ENCODE peak calls at places on chromosomes 11 and 22, in seven cellular contexts. One of them, this sample, is unnamed. For H3K9me3, the result is how much of the 10 kb centered on the place peaks cover.

GRCh38 chr11:35144103-35144741 is 5.3 kb downstream of the CD44 start:
- DNase-seq in GM12878: peak
- DNase-seq in ovary: no peak
- DNase-seq in tibial nerve: no peak
- DNase-seq in AG04450: peak
- DNase-seq in PC-9: peak
- DNase-seq in PC-3: peak
- DNase-seq in this sample: no peak

GRCh38 chr11:66322732-66323427 is 6.0 kb upstream of the CD248 start:
- DNase-seq in PC-3: no peak
- DNase-seq in ovary: peak
- DNase-seq in PC-9: no peak
- DNase-seq in GM12878: no peak
- DNase-seq in tibial nerve: peak
- DNase-seq in AG04450: no peak
- DNase-seq in this sample: no peak

GRCh38 chr11:100190395-100190794 is 496.7 kb upstream of the ARHGAP42 start:
- DNase-seq in PC-9: no peak
- DNase-seq in GM12878: no peak
- DNase-seq in tibial nerve: no peak
- DNase-seq in ovary: no peak
- DNase-seq in PC-3: no peak
- DNase-seq in AG04450: no peak
- DNase-seq in this sample: no peak

GRCh38 chr11:3089236-3090061 is 32.2 kb upstream of the CARS1 start:
- DNase-seq in AG04450: no peak
- DNase-seq in PC-3: no peak
- DNase-seq in ovary: no peak
- DNase-seq in tibial nerve: no peak
- DNase-seq in PC-9: no peak
- DNase-seq in GM12878: no peak
- DNase-seq in this sample: no peak

GRCh38 chr11:46977038-46977818 is 40.7 kb downstream of the CSTPP1 start:
- DNase-seq in AG04450: no peak
- DNase-seq in GM12878: no peak
- DNase-seq in PC-3: no peak
- DNase-seq in ovary: no peak
- DNase-seq in tibial nerve: no peak
- DNase-seq in PC-9: no peak
- DNase-seq in this sample: no peak

GRCh38 chr22:19663286-19663815 is 51.0 kb upstream of the SEPTIN5 start:
- DNase-seq in GM12878: no peak
- DNase-seq in ovary: peak
- DNase-seq in PC-9: peak
- DNase-seq in AG04450: peak
- DNase-seq in tibial nerve: no peak
- DNase-seq in PC-3: peak
- DNase-seq in this sample: peak

GRCh38 chr11:36030707-36031365 is 87.0 kb downstream of the LDLRAD3 start:
- DNase-seq in PC-3: no peak
- DNase-seq in tibial nerve: no peak
- DNase-seq in ovary: no peak
- DNase-seq in GM12878: no peak
- DNase-seq in PC-9: no peak
- DNase-seq in AG04450: peak
- DNase-seq in this sample: no peak

GRCh38 chr11:20283475-20283874 is 80.0 kb upstream of the HTATIP2 start:
- DNase-seq in AG04450: no peak
- DNase-seq in PC-9: no peak
- DNase-seq in GM12878: no peak
- DNase-seq in PC-3: no peak
- DNase-seq in tibial nerve: no peak
- DNase-seq in ovary: no peak
- DNase-seq in this sample: no peak

GRCh38 chr22:28884754-28885375 is 1.5 kb downstream of the ZNRF3 start:
- DNase-seq in PC-3: peak
- DNase-seq in PC-9: no peak
- DNase-seq in AG04450: no peak
- DNase-seq in ovary: no peak
- DNase-seq in tibial nerve: no peak
- DNase-seq in GM12878: no peak
- DNase-seq in this sample: peak

GRCh38 chr22:28882545-28882877 is 861 bp upstream of the ZNRF3 start:
- DNase-seq in tibial nerve: no peak
- DNase-seq in AG04450: no peak
- DNase-seq in ovary: no peak
- DNase-seq in PC-9: no peak
- DNase-seq in GM12878: no peak
- DNase-seq in PC-3: no peak
- DNase-seq in this sample: no peak

GRCh38 chr22:28883657-28883916 is 215 bp downstream of the ZNRF3 start:
- DNase-seq in ovary: no peak
- DNase-seq in PC-9: no peak
- DNase-seq in tibial nerve: no peak
- DNase-seq in GM12878: no peak
- DNase-seq in AG04450: no peak
- DNase-seq in PC-3: no peak
- DNase-seq in this sample: no peak

GRCh38 chr22:28882878-28883656 is at the start of gene ZNRF3:
- DNase-seq in tibial nerve: peak
- DNase-seq in PC-9: peak
- DNase-seq in AG04450: peak
- DNase-seq in ovary: peak
- DNase-seq in GM12878: no peak
- DNase-seq in PC-3: peak
- DNase-seq in this sample: peak

GRCh38 chr22:28883917-28884753 is 763 bp downstream of the ZNRF3 start:
- DNase-seq in PC-3: peak
- DNase-seq in PC-9: peak
- DNase-seq in AG04450: no peak
- DNase-seq in tibial nerve: no peak
- DNase-seq in ovary: peak
- DNase-seq in GM12878: no peak
- DNase-seq in this sample: peak
- TF ChIP-seq CTCF in PC-3: no peak
- TF ChIP-seq CTCF in PC-9: peak
- TF ChIP-seq CTCF in AG04450: no peak
- TF ChIP-seq CTCF in tibial nerve: no peak
- TF ChIP-seq CTCF in ovary: no peak
- TF ChIP-seq CTCF in GM12878: peak
- TF ChIP-seq CTCF in this sample: no peak

DNA sequence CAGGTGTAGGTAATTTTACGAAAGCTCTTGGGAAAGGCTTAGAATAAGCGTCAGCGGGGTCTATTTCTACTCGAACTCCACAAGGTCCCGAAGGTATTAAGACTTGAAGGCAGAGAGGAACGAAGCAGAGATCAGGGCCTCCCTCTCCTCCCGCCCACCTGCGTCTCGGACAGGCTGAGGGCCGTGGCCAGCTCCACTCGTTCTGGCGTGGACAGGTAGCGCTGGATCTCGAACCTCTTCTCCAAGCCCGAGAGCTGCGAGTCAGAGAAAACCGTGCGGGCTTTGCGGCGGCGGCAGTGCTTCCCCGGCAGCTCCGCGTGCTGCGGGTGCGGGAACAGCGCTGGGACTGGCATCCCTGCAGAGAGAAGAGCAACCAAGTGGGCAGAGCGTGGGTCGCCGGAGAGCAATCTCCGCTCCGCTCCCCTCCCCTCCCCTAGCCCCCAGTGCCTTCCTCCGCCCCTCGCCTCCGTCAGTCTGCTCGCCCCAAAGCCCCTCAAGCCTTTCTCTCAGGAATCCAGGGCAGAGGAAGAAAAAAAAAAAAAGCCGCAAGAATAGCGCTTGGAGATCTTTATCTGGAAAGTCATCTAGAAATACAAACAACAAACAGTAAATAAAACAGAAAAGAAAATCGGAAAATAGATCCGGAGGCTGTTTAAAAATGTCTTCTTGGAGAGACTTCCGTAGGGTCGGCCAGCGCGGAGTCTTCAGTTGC is 2.4 kb downstream of the BSX start:
- DNase-seq in ovary: no peak
- DNase-seq in GM12878: no peak
- DNase-seq in PC-3: no peak
- DNase-seq in tibial nerve: no peak
- DNase-seq in AG04450: no peak
- DNase-seq in PC-9: no peak
- DNase-seq in this sample: no peak
- H3K4me3 ChIP-seq in ovary: no peak
- H3K4me3 ChIP-seq in GM12878: no peak
- H3K4me3 ChIP-seq in PC-3: no peak
- H3K4me3 ChIP-seq in tibial nerve: no peak
- H3K4me3 ChIP-seq in AG04450: no peak
- H3K4me3 ChIP-seq in PC-9: no peak
- H3K4me3 ChIP-seq in this sample: no peak

DNA sequence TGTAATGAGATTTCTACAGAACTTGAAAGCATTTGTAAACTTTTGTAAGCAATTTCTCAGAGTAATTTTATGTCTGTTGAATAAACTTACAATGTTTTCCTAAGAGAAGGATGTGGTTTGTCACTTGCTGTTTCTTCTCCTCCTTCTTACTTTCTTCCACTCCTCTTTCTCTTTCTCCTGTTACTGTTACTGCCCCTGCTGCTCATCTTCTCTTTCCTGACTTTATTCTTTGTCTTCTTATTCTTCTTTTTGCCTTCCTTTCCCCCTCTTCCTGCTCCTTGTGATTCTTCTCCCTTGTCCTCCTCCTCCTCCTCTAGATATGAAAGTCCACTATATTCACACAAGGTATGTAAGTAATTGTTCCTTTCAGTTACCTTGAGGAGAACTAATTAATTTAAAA is 31.1 kb upstream of the MMP7 start:
- DNase-seq in AG04450: no peak
- DNase-seq in ovary: no peak
- DNase-seq in PC-3: no peak
- DNase-seq in tibial nerve: no peak
- DNase-seq in PC-9: no peak
- DNase-seq in GM12878: no peak
- DNase-seq in this sample: no peak
- H3K9me3 ChIP-seq in AG04450: under half
- H3K9me3 ChIP-seq in ovary: under half
- H3K9me3 ChIP-seq in PC-3: under half
- H3K9me3 ChIP-seq in tibial nerve: under half
- H3K9me3 ChIP-seq in PC-9: under half
- H3K9me3 ChIP-seq in GM12878: under half
- H3K9me3 ChIP-seq in this sample: under half

DNA sequence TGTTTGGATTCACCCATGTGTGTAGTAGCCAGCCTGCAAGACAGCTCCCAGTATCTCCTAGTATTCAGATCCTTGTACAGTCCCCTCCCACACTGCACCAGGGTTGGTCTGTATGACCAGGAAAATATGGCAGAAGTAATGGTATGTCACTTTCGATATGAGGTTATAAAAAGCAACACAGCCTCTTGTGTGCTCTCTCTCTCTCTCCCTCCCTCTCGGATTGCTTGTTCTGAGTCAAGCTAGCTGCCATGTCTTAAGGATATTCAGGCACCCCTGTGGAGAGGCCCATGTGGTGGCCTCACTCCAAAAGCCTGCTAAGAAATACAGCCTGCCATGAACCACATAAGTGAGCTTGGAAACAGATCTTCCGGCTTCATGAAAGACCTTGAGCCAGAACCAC is 25.4 kb downstream of the FXYD6 start:
- DNase-seq in PC-3: no peak
- DNase-seq in PC-9: no peak
- DNase-seq in tibial nerve: no peak
- DNase-seq in GM12878: no peak
- DNase-seq in AG04450: no peak
- DNase-seq in ovary: peak
- DNase-seq in this sample: peak
- TF ChIP-seq CTCF in PC-3: no peak
- TF ChIP-seq CTCF in PC-9: no peak
- TF ChIP-seq CTCF in tibial nerve: no peak
- TF ChIP-seq CTCF in GM12878: no peak
- TF ChIP-seq CTCF in AG04450: no peak
- TF ChIP-seq CTCF in ovary: no peak
- TF ChIP-seq CTCF in this sample: no peak

DNA sequence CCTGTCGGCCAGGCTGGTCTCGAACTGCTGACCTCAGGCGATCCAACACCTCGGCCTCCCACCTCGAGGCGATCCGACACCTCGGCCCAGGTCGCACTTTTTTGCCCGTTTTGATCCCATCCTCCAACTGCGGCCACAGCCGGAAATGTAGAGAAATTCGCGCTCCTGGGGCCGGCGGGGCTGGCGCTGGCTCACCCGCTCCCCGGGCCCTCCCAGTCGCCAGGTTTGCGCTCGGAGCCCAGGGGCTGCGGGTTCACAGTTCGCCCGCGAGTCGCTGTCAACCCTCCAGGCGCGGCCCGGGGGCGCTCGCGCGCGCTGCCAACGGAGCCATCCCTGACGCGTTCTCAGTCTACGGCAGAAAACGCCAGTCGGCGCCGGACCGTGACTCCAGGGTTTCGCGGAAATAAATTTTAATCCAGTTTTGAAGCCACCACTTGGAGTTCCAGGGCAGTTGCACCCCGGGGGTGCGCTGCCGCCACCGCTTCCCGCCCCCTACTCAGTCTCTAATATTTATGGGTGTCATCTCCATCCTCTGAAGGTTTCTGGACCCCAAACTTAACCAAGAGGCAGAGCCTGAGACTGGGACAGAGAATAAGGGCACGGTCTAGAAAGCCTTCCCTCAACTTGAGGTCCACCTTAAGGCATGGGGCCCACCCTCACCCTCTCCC is 1.5 kb upstream of the KLHDC7B start:
- DNase-seq in PC-9: peak
- DNase-seq in ovary: peak
- DNase-seq in PC-3: no peak
- DNase-seq in GM12878: no peak
- DNase-seq in AG04450: no peak
- DNase-seq in tibial nerve: peak
- DNase-seq in this sample: peak
- H3K4me3 ChIP-seq in PC-9: peak
- H3K4me3 ChIP-seq in ovary: no peak
- H3K4me3 ChIP-seq in PC-3: no peak
- H3K4me3 ChIP-seq in GM12878: no peak
- H3K4me3 ChIP-seq in AG04450: peak
- H3K4me3 ChIP-seq in tibial nerve: no peak
- H3K4me3 ChIP-seq in this sample: peak

GRCh38 chr11:122938557-122938956 is 43.1 kb downstream of the BSX start:
- DNase-seq in PC-9: no peak
- DNase-seq in GM12878: no peak
- DNase-seq in ovary: no peak
- DNase-seq in tibial nerve: no peak
- DNase-seq in AG04450: no peak
- DNase-seq in PC-3: no peak
- DNase-seq in this sample: no peak

GRCh38 chr11:122931510-122931909 is 49.0 kb downstream of the JHY start:
- DNase-seq in GM12878: no peak
- DNase-seq in ovary: no peak
- DNase-seq in AG04450: no peak
- DNase-seq in tibial nerve: no peak
- DNase-seq in PC-3: no peak
- DNase-seq in PC-9: no peak
- DNase-seq in this sample: no peak

GRCh38 chr11:122937978-122938377 is 43.7 kb downstream of the BSX start:
- DNase-seq in PC-3: no peak
- DNase-seq in PC-9: no peak
- DNase-seq in ovary: no peak
- DNase-seq in GM12878: no peak
- DNase-seq in tibial nerve: no peak
- DNase-seq in AG04450: no peak
- DNase-seq in this sample: no peak

GRCh38 chr11:122933434-122933833 is 48.2 kb downstream of the BSX start:
- DNase-seq in ovary: no peak
- DNase-seq in AG04450: no peak
- DNase-seq in PC-9: no peak
- DNase-seq in GM12878: no peak
- DNase-seq in tibial nerve: no peak
- DNase-seq in PC-3: no peak
- DNase-seq in this sample: no peak
- H3K9me3 ChIP-seq in ovary: under half
- H3K9me3 ChIP-seq in AG04450: under half
- H3K9me3 ChIP-seq in PC-9: under half
- H3K9me3 ChIP-seq in GM12878: under half
- H3K9me3 ChIP-seq in tibial nerve: under half
- H3K9me3 ChIP-seq in PC-3: under half
- H3K9me3 ChIP-seq in this sample: under half

GRCh38 chr11:75142714-75143419 is 8.0 kb upstream of the SLCO2B1 start:
- DNase-seq in GM12878: peak
- DNase-seq in AG04450: peak
- DNase-seq in PC-9: no peak
- DNase-seq in PC-3: peak
- DNase-seq in tibial nerve: peak
- DNase-seq in ovary: peak
- DNase-seq in this sample: peak
- TF ChIP-seq CTCF in GM12878: no peak
- TF ChIP-seq CTCF in AG04450: no peak
- TF ChIP-seq CTCF in PC-9: no peak
- TF ChIP-seq CTCF in PC-3: no peak
- TF ChIP-seq CTCF in tibial nerve: no peak
- TF ChIP-seq CTCF in ovary: no peak
- TF ChIP-seq CTCF in this sample: no peak

This sample was measured in colonic mucosa.